ENCODE peak calls at places on chromosomes 1 and 21, in four cellular contexts. B, G, K and V are unnamed samples.
A peak's percentile ranks its signal among the peaks of the same experiment; 100 is the strongest.

GRCh38 chr1:178273707-178274410 is 180.0 kb downstream of the RASAL2 start:
- DNase-seq in B (no peak), G (no peak), K (no peak), V (no peak)

GRCh38 chr1:118117521-118117920 is 67.5 kb downstream of the SPAG17 start:
- DNase-seq in K (no peak), B (no peak), G (no peak), V (no peak)

GRCh38 chr1:31111290-31111951 is 45.9 kb upstream of the PUM1 start:
- DNase-seq in B (no peak), K (peak; percentile 71), G (no peak), V (no peak)

GRCh38 chr1:62337785-62338631 is 18.8 kb upstream of the KANK4 start:
- DNase-seq in G (no peak), B (no peak), K (no peak), V (no peak)

GRCh38 chr21:17512245-17513213 is at the start of gene CXADR:
- DNase-seq in G (peak; percentile 71), K (peak; percentile 91), B (peak; percentile 86), V (peak; percentile 44)

GRCh38 chr1:93680121-93681094 is 1.2 kb downstream of the BCAR3 start:
- DNase-seq in B (peak; percentile 86), G (peak; percentile 47), K (peak; percentile 39), V (peak; percentile 70)

GRCh38 chr1:232404227-232404626 is 225.7 kb downstream of the SIPA1L2 start:
- DNase-seq in B (no peak), K (no peak), G (no peak), V (no peak)

GRCh38 chr1:229129306-229130027 is 141.4 kb upstream of the RAB4A start:
- DNase-seq in K (no peak), B (no peak), G (no peak), V (no peak)